ENCODE peak calls at places on chromosomes 1 and 21, in eight cellular contexts. P, Q, N, H, L, O, B and F are unnamed samples.

GRCh38 chr1:204319027-204319426 is 40.7 kb downstream of the PLEKHA6 start:
- DNase-seq in N (no peak), P (no peak), B (no peak), L (no peak), O (no peak), Q (no peak), H (no peak), F (no peak)

GRCh38 chr1:20479840-20480239 is 6.2 kb downstream of the CAMK2N1 start:
- DNase-seq in Q (no peak), B (no peak), H (no peak), P (no peak), N (no peak), L (no peak), O (no peak), F (no peak)

GRCh38 chr1:208430220-208430619 is 186.0 kb upstream of the PLXNA2 start:
- DNase-seq in B (no peak), N (no peak), P (no peak), H (no peak), L (no peak), O (no peak), Q (no peak), F (no peak)

GRCh38 chr1:81607886-81608285 is 192.8 kb upstream of the ADGRL2 start:
- DNase-seq in L (no peak), O (no peak), B (no peak), H (no peak), Q (no peak), N (no peak), P (no peak), F (no peak)

GRCh38 chr1:246418565-246419312 is 88.3 kb downstream of the SMYD3 start:
- DNase-seq in P (no peak), O (no peak), N (no peak), Q (no peak), B (no peak), H (no peak), L (no peak), F (no peak)

GRCh38 chr1:31413405-31414005 is 492 bp downstream of the SERINC2 start:
- DNase-seq in Q (peak; percentile 25), H (peak; percentile 45), B (peak; percentile 35), L (peak; percentile 43), O (peak; percentile 42), N (peak; percentile 89), P (peak; percentile 55), F (peak; percentile 64)

GRCh38 chr1:236465959-236466303 is 57.9 kb upstream of the LGALS8 start:
- DNase-seq in O (no peak), Q (no peak), N (no peak), L (no peak), P (no peak), H (no peak), B (no peak), F (no peak)

GRCh38 chr1:233033366-233033765 is 83.0 kb downstream of the NTPCR start:
- DNase-seq in B (no peak), P (no peak), Q (no peak), N (no peak), L (no peak), H (no peak), O (no peak), F (no peak)

GRCh38 chr1:34828611-34829010 is 30.9 kb downstream of the SMIM12 start:
- DNase-seq in N (no peak), Q (no peak), P (no peak), B (no peak), L (no peak), H (no peak), O (no peak), F (no peak)

GRCh38 chr1:154736840-154737239 is 128.9 kb upstream of the ADAR start:
- DNase-seq in L (no peak), P (no peak), Q (no peak), H (no peak), O (no peak), B (peak; percentile 52), N (no peak), F (no peak)

GRCh38 chr1:12402159-12402673 is 172.4 kb downstream of the VPS13D start:
- DNase-seq in P (no peak), N (no peak), O (no peak), L (no peak), B (no peak), H (no peak), Q (no peak), F (no peak)

GRCh38 chr1:210237981-210238380 is 5.4 kb downstream of the SERTAD4 start:
- DNase-seq in L (no peak), O (no peak), N (no peak), H (no peak), B (no peak), Q (no peak), P (no peak), F (no peak)

GRCh38 chr1:237864338-237865244 is 26.1 kb downstream of the ZP4 start:
- DNase-seq in O (peak; percentile 70), L (peak; percentile 66), H (peak; percentile 79), P (peak; percentile 61), N (peak; percentile 76), B (peak; percentile 16), Q (peak; percentile 43), F (peak; percentile 24)

GRCh38 chr1:150551049-150551783 is 2.0 kb downstream of the ADAMTSL4 start:
- DNase-seq in B (no peak), P (no peak), O (no peak), L (no peak), Q (no peak), N (no peak), H (no peak), F (no peak)

GRCh38 chr1:46554236-46555080 is 3.0 kb upstream of the KNCN start:
- DNase-seq in L (no peak), O (no peak), Q (no peak), P (no peak), H (no peak), N (no peak), B (no peak), F (no peak)

GRCh38 chr21:14070968-14071367 is 139.8 kb downstream of the LIPI start:
- DNase-seq in O (no peak), B (no peak), L (no peak), N (no peak), P (no peak), H (no peak), Q (no peak), F (no peak)

GRCh38 chr1:167128261-167129227 is 34.7 kb downstream of the STYXL2 start:
- DNase-seq in L (no peak), N (no peak), Q (no peak), H (no peak), P (no peak), O (no peak), B (no peak), F (no peak)

GRCh38 chr1:1680912-1681273 is 11.7 kb downstream of the SLC35E2B start:
- DNase-seq in P (peak; percentile 12), B (no peak), N (peak; percentile 14), L (no peak), H (no peak), O (no peak), Q (no peak), F (no peak)

GRCh38 chr1:1683104-1683905 is 9.3 kb downstream of the SLC35E2B start:
- DNase-seq in L (no peak), H (no peak), O (no peak), B (no peak), Q (no peak), N (peak; percentile 29), P (peak; percentile 28), F (no peak)

GRCh38 chr1:1680031-1680911 is 12.3 kb downstream of the SLC35E2B start:
- DNase-seq in L (no peak), B (no peak), Q (no peak), O (no peak), N (peak; percentile 24), H (no peak), P (peak; percentile 21), F (no peak)

GRCh38 chr1:1677718-1678580 is 14.6 kb downstream of the SLC35E2B start:
- DNase-seq in N (peak; percentile 37), P (peak; percentile 15), Q (no peak), H (peak; percentile 63), B (no peak), O (no peak), L (no peak), F (no peak)

DNA sequence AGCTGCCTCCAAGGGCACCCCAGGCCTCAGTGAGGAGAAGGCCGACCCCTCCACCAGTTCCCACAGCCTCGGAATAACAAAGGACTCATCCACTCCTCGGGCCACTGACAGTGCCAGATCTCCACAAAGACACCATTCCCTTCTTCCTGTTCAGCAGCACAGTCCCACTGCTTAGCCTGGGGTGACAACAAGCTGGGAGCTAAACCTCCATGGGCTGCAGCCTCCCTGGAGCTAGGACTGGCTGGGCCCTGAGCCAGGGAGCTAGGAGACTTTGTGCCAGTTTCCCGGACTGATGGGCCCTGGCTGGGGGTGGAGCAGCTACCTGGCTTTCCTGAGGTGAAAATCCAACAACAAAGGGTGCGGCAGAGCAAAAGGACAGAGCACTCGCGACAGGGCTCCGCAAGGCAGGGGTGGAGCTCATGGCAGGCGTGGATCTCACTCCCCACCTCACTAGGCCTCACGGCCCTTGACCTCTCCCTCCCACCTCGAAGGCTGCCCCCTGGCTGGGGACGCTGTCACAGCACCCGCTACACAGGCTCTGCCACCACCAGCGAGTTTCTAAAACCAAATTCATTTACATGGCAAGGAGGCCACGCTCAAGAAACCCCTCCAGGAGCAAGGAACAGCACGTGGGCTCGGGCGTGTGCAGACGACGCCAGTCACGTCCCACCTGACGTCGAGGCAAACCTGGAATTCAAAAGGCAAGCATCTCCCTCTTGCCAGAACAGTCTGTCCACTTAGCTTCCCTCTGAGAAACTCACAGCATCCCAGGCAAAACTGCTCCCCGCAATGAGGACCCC is 13.8 kb downstream of the SLC35E2B start:
- DNase-seq in L (no peak), Q (peak; percentile 12), O (no peak), B (no peak), N (peak; percentile 34), H (peak; percentile 73), P (peak; percentile 33), F (no peak)
- TF ChIP-seq CTCF in L (peak; percentile 33), Q (no peak), O (peak; percentile 34), B (no peak), N (no peak), H (peak; percentile 39), P (no peak), F (no peak)

GRCh38 chr1:17452686-17453085 is 13.2 kb upstream of the RCC2 start:
- DNase-seq in B (no peak), N (no peak), L (no peak), O (no peak), Q (no peak), P (no peak), H (no peak), F (no peak)
- TF ChIP-seq CTCF in B (no peak), N (no peak), L (no peak), O (no peak), Q (no peak), P (no peak), H (no peak), F (no peak)

GRCh38 chr1:43774359-43774758 is 67.0 kb downstream of the ST3GAL3 start:
- DNase-seq in N (no peak), L (no peak), O (no peak), P (no peak), B (peak; percentile 22), H (no peak), Q (no peak), F (no peak)
- TF ChIP-seq CTCF in N (no peak), L (no peak), O (no peak), P (no peak), B (no peak), H (no peak), Q (no peak), F (no peak)

DNA sequence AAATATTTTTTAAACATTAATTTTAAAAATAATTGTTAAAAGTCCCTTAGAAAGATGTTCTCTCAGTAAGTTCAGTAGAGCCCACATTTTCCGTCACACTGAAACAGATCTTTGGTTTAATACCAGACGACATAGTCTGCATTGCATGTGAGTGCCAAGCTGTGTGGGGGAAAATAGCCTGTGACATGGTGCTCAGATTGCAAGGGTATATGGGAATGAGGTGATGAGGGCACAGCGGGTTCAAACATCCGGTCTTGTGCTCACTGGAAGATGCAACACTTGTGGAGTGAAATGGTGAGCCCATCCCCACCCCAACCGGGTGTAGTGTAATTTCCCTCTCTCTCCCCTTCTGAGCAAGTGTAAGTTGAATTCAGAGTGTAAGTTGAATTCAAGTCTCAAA is 114.3 kb downstream of the PEX14 start:
- DNase-seq in Q (no peak), O (no peak), N (no peak), L (no peak), H (no peak), P (no peak), B (no peak), F (no peak)
- TF ChIP-seq CTCF in Q (no peak), O (no peak), N (no peak), L (no peak), H (no peak), P (no peak), B (no peak), F (no peak)